ENCODE peak calls at places on chromosome 1, in four cellular contexts. N, D, X and W are unnamed samples.

GRCh38 chr1:20729990-20730689 is 2.4 kb downstream of the SH2D5 start:
- DNase-seq in N (no peak), D (peak), X (peak), W (no peak)

GRCh38 chr1:113868387-113869083 is 3.0 kb downstream of the PTPN22 start:
- DNase-seq in N (peak), D (no peak), X (no peak), W (no peak)

GRCh38 chr1:230851291-230851691 is 17.0 kb downstream of the C1orf198 start:
- DNase-seq in N (no peak), D (no peak), X (no peak), W (no peak)

GRCh38 chr1:154749078-154749760 is 120.9 kb downstream of the KCNN3 start:
- DNase-seq in N (peak), D (peak), X (no peak), W (peak)

GRCh38 chr1:97006044-97006676 is 284.6 kb downstream of the PTBP2 start:
- DNase-seq in N (no peak), D (no peak), X (no peak), W (peak)

GRCh38 chr1:43312638-43313515 is 12.1 kb downstream of the TIE1 start:
- DNase-seq in N (no peak), D (no peak), X (no peak), W (no peak)

GRCh38 chr1:222739929-222740328 is 2.9 kb downstream of the FAM177B start:
- DNase-seq in N (no peak), D (no peak), X (no peak), W (no peak)

GRCh38 chr1:183327429-183328290 is 90.5 kb downstream of the NMNAT2 start:
- DNase-seq in N (no peak), D (no peak), X (no peak), W (no peak)